ENCODE peak calls at places on chromosomes 5 and 9, in ten cellular contexts. X is left ventricle myocardium inferior; L is stimulated activated CD4-positive, alpha-beta T cell treated with anti-CD3 and anti-CD28 coated beads, Interleukin-15, amount 100 ng/mL, for 1 hour; J is fibroblast of pulmonary artery; B is activated T-helper 1 cell treated with Interleukin-2 at 50 U/mL for 16 hours; A is DMS 273 treated with DMSO at 0.1 percent for 48 hours; T is dorsolateral prefrontal cortex; P is fibroblast of the aortic adventitia; Y is NCI-H1694; G is midbrain. F is an unnamed sample.

GRCh38 chr9:127968717-127969383 is 11.9 kb downstream of the EEIG1 start:
- DNase-seq in X (peak), L (no peak), J (peak), B (no peak), A (no peak), T (no peak), P (peak), Y (no peak), G (peak), F (peak)

GRCh38 chr5:126624534-126624933 is 23.8 kb downstream of the PHAX start:
- DNase-seq in X (no peak), L (no peak), J (peak), B (no peak), A (no peak), T (no peak), P (peak), Y (no peak), G (no peak), F (peak)

GRCh38 chr5:31197183-31197582 is 3.7 kb downstream of the CDH6 start:
- DNase-seq in X (no peak), L (no peak), J (peak), B (no peak), A (no peak), T (no peak), P (peak), Y (no peak), G (no peak), F (no peak)

GRCh38 chr9:128920381-128921058 is at the start of gene PHYHD1:
- DNase-seq in X (peak), L (no peak), J (peak), B (no peak), A (peak), T (peak), P (peak), Y (peak), G (peak), F (peak)

GRCh38 chr9:28093141-28093540 is 519.9 kb upstream of the C9orf72 start:
- DNase-seq in X (no peak), L (no peak), J (no peak), B (no peak), A (no peak), T (no peak), P (no peak), Y (no peak), G (no peak), F (no peak)

GRCh38 chr5:156191547-156191946 is 135.4 kb upstream of the SGCD start:
- DNase-seq in X (no peak), L (no peak), J (no peak), B (no peak), A (no peak), T (no peak), P (no peak), Y (no peak), G (no peak), F (no peak)

GRCh38 chr5:136689563-136689962 is 324.2 kb upstream of the TRPC7 start:
- DNase-seq in X (no peak), L (no peak), J (no peak), B (no peak), A (no peak), T (no peak), P (no peak), Y (no peak), G (no peak), F (no peak)

GRCh38 chr5:13385066-13385465 is 559.4 kb downstream of the DNAH5 start:
- DNase-seq in X (no peak), L (no peak), J (no peak), B (no peak), A (no peak), T (no peak), P (no peak), Y (no peak), G (no peak), F (no peak)

GRCh38 chr5:79691007-79691406 is 1.4 kb downstream of the CMYA5 start:
- DNase-seq in X (no peak), L (no peak), J (no peak), B (no peak), A (no peak), T (no peak), P (no peak), Y (no peak), G (no peak), F (no peak)

GRCh38 chr9:21761309-21761901 is 41.0 kb upstream of the MTAP start:
- DNase-seq in X (no peak), L (no peak), J (no peak), B (no peak), A (no peak), T (no peak), P (no peak), Y (no peak), G (no peak), F (no peak)

GRCh38 chr5:25091917-25092316 is 447.1 kb upstream of the CDH10 start:
- DNase-seq in X (no peak), L (no peak), J (no peak), B (no peak), A (no peak), T (no peak), P (no peak), Y (no peak), G (no peak), F (no peak)

GRCh38 chr9:128494108-128494742 is 10.3 kb upstream of the GLE1 start:
- DNase-seq in X (peak), L (no peak), J (peak), B (no peak), A (no peak), T (no peak), P (no peak), Y (no peak), G (no peak), F (no peak)

GRCh38 chr5:143161893-143162520 is 241.5 kb downstream of the NR3C1 start:
- DNase-seq in X (no peak), L (no peak), J (peak), B (no peak), A (no peak), T (no peak), P (peak), Y (no peak), G (no peak), F (peak)

GRCh38 chr5:169037478-169037877 is 263.5 kb downstream of the SLIT3 start:
- DNase-seq in X (no peak), L (no peak), J (no peak), B (no peak), A (no peak), T (no peak), P (no peak), Y (no peak), G (no peak), F (no peak)

GRCh38 chr5:150057052-150057451 is 29.3 kb downstream of the CSF1R start:
- DNase-seq in X (no peak), L (no peak), J (no peak), B (no peak), A (no peak), T (no peak), P (no peak), Y (no peak), G (no peak), F (no peak)

F was measured in AG08395.